ENCODE peak calls at places on chromosomes 3 and 15, in five cellular contexts. H, D, M, T and F are unnamed samples.

GRCh38 chr3:143736651-143737050 is 111.6 kb downstream of the SLC9A9 start:
- DNase-seq in H (no peak), D (no peak), M (no peak), T (no peak), F (no peak)

GRCh38 chr15:99502182-99502581 is 63.6 kb upstream of the MEF2A start:
- DNase-seq in H (no peak), D (no peak), M (no peak), T (no peak), F (no peak)

GRCh38 chr15:39498642-39499041 is 82.2 kb upstream of the THBS1 start:
- DNase-seq in H (no peak), D (no peak), M (no peak), T (no peak), F (no peak)

GRCh38 chr3:129278970-129279906 is 568 bp downstream of the HMCES start:
- DNase-seq in H (peak), D (peak), M (peak), T (peak), F (peak)

GRCh38 chr15:60704129-60704528 is 225.2 kb upstream of the ICE2 start:
- DNase-seq in H (no peak), D (no peak), M (peak), T (no peak), F (no peak)

GRCh38 chr3:174874258-174874657 is 15.1 kb downstream of the NAALADL2 start:
- DNase-seq in H (no peak), D (no peak), M (no peak), T (no peak), F (no peak)

GRCh38 chr15:60137711-60138396 is 133.7 kb downstream of the FOXB1 start:
- DNase-seq in H (no peak), D (no peak), M (no peak), T (no peak), F (no peak)

GRCh38 chr15:45534821-45535220 is 12.3 kb upstream of the SLC30A4 start:
- DNase-seq in H (no peak), D (no peak), M (no peak), T (no peak), F (no peak)

GRCh38 chr3:38005076-38006020 is 14.8 kb downstream of the VILL start:
- DNase-seq in H (no peak), D (no peak), M (peak), T (no peak), F (no peak)

GRCh38 chr3:36192901-36193300 is 187.4 kb upstream of the STAC start:
- DNase-seq in H (no peak), D (no peak), M (no peak), T (no peak), F (no peak)

GRCh38 chr3:11335056-11335608 is 62.9 kb downstream of the ATG7 start:
- DNase-seq in H (no peak), D (peak), M (no peak), T (peak), F (no peak)

GRCh38 chr15:100226107-100226506 is 115.7 kb downstream of the ADAMTS17 start:
- DNase-seq in H (no peak), D (no peak), M (no peak), T (no peak), F (no peak)

GRCh38 chr3:123750659-123751420 is 133.3 kb downstream of the MYLK start:
- DNase-seq in H (no peak), D (no peak), M (no peak), T (no peak), F (no peak)

GRCh38 chr3:187016639-187017345 is 86.5 kb downstream of the ST6GAL1 start:
- DNase-seq in H (no peak), D (no peak), M (no peak), T (peak), F (no peak)

GRCh38 chr3:118543823-118544222 is 490.8 kb downstream of the IGSF11 start:
- DNase-seq in H (no peak), D (no peak), M (no peak), T (no peak), F (no peak)

GRCh38 chr3:171801738-171802600 is 8.3 kb downstream of the PLD1 start:
- DNase-seq in H (no peak), D (no peak), M (no peak), T (no peak), F (no peak)

GRCh38 chr3:193870376-193871092 is 265.4 kb upstream of the HES1 start:
- DNase-seq in H (peak), D (no peak), M (no peak), T (no peak), F (no peak)

GRCh38 chr3:149415484-149415883 is 38.0 kb upstream of the TM4SF1 start:
- DNase-seq in H (no peak), D (no peak), M (no peak), T (no peak), F (no peak)

GRCh38 chr15:63506537-63507035 is 2.2 kb downstream of the USP3 start:
- DNase-seq in H (no peak), D (no peak), M (no peak), T (peak), F (no peak)

GRCh38 chr3:38623539-38623938 is 25.9 kb downstream of the SCN5A start:
- DNase-seq in H (no peak), D (peak), M (no peak), T (no peak), F (no peak)

GRCh38 chr3:179701176-179701827 is 48.5 kb downstream of the USP13 start:
- DNase-seq in H (no peak), D (no peak), M (no peak), T (no peak), F (no peak)

GRCh38 chr3:14540209-14540575 is at the start of gene GRIP2:
- DNase-seq in H (no peak), D (no peak), M (no peak), T (no peak), F (no peak)

GRCh38 chr15:72198410-72199270 is 1.1 kb upstream of the GRAMD2A start:
- DNase-seq in H (peak), D (no peak), M (no peak), T (no peak), F (no peak)

GRCh38 chr3:122080188-122080587 is 25.0 kb downstream of the CD86 start:
- DNase-seq in H (no peak), D (no peak), M (no peak), T (no peak), F (no peak)

GRCh38 chr3:25455316-25456232 is 27.5 kb downstream of the RARB start:
- DNase-seq in H (no peak), D (no peak), M (no peak), T (no peak), F (peak)

GRCh38 chr3:144524531-144524930 is 552.9 kb downstream of the DIPK2A start:
- DNase-seq in H (no peak), D (no peak), M (no peak), T (no peak), F (no peak)

GRCh38 chr3:169362261-169362660 is 301.3 kb downstream of the MECOM start:
- DNase-seq in H (no peak), D (peak), M (peak), T (no peak), F (no peak)

GRCh38 chr3:180808823-180809575 is 103.5 kb upstream of the FXR1 start:
- DNase-seq in H (no peak), D (no peak), M (no peak), T (no peak), F (no peak)

GRCh38 chr15:79872358-79873017 is 24.3 kb downstream of the MTHFS start:
- DNase-seq in H (no peak), D (no peak), M (no peak), T (peak), F (no peak)

GRCh38 chr3:195154793-195155535 is 116.0 kb downstream of the XXYLT1 start:
- DNase-seq in H (peak), D (peak), M (peak), T (peak), F (peak)
- TF ChIP-seq POLR2A in H (no peak), D (no peak), M (no peak), T (no peak), F (no peak)

DNA sequence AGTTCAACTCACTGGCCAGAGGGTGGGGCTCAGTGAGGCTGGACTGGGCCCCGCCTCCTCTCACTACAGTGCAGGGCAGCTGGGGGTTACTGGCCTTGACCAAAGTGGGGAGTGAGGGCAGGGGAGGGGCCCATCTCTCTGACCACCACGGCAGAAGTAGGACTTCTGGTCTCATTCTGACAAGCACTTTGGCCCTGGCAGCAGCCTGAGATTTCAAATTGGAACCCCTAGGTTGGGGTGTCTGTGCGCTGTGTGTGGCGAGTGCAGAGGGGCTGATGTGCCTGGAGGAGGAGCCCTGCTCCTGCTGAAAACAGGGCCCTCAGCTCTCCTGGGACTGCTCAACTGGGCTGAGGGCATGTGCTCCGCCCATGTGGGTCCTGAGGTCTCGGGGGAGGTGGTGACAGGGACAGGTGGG is 60.3 kb upstream of the RPL32 start:
- DNase-seq in H (no peak), D (peak), M (no peak), T (peak), F (no peak)
- TF ChIP-seq CTCF in H (no peak), D (peak), M (no peak), T (peak), F (no peak)

GRCh38 chr15:30991301-30992072 is at the start of gene MTMR10:
- DNase-seq in H (peak), D (peak), M (peak), T (peak), F (peak)
- TF ChIP-seq POLR2A in H (peak), D (peak), M (peak), T (peak), F (peak)

DNA sequence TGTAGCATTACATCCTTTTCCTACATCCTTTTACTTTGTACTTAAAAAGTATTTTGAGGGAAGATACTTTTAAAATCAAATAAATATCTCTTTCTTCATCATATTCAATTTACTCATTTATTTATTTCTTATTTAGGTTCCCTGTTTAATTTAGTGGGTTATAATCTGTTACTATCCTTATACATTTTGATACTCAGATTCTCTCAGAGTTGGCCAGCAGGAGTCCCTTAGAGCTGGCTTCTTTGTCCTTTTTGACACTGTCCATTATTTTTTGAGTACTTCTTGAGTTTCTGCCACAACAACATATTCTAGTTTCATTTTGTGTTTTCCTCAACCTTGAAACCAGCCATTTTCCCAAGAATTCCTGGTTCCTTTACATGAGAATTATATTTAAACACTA is 111.6 kb upstream of the DCBLD2 start:
- DNase-seq in H (no peak), D (no peak), M (no peak), T (no peak), F (no peak)
- TF ChIP-seq CTCF in H (no peak), D (no peak), M (no peak), T (no peak), F (no peak)

DNA sequence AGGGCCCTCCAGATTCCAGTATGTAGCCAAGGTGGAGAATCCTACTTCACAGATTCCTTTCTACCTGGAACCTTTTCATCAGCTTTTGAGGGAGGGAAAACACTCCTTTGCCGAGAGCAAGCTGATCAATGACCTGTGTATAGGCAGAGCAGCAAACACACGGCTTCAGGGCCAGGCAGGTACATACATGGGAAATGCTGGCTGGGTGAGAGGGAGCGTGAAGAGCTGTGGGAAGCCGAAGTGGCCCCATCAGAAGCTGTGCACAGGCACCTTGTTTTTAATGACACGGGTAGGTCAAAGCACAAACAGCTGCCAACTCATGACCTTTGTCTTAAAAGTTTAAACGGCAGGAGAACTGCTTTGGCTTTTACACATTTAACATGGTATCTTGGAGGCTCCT is 25.3 kb downstream of the STARD5 start:
- DNase-seq in H (peak), D (no peak), M (no peak), T (no peak), F (no peak)
- TF ChIP-seq POLR2A in H (no peak), D (no peak), M (no peak), T (no peak), F (no peak)

DNA sequence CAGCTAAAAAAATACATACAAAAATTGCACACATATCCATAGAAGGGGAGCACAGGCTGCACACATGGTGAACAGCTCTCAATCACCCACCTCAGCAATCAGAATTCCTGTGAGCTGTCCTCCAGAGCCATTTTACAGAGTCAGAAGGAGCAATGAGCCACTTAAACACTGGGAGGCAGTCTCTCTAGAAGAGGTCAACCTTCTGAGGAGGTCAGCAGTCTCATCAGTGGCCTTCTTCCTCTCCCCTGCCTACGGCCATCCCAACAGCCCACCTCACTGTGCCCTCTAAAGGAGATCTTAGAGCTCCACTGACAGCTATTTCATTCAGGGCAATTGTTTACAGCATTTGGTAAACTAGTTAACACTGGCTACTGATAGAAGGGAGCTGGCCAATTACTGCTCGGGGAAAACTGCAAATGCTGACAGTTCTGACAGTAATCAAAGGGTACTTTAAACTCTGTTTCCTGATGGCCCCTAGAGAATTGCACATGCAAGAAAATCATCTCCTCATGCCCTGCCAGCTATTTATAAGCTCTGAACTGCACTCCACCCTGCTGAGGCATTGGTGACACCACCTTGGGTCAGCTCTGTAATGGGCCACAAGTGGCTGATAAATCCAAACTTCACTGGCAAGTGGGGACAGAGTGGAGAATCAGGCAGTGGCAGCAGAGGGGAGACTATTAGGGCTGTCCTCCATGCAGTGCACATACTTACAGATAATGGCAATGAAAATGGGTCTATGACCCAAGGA is 42.1 kb upstream of the TSPAN3 start:
- DNase-seq in H (peak), D (no peak), M (peak), T (no peak), F (no peak)
- TF ChIP-seq CTCF in H (no peak), D (no peak), M (no peak), T (peak), F (no peak)

GRCh38 chr15:33068007-33068441 is 126.5 kb downstream of the FMN1 start:
- DNase-seq in H (peak), D (no peak), M (peak), T (peak), F (no peak)
- TF ChIP-seq POLR2A in H (no peak), D (no peak), M (peak), T (no peak), F (no peak)

GRCh38 chr3:106341090-106341489 is 472.3 kb upstream of the CBLB start:
- DNase-seq in H (no peak), D (no peak), M (no peak), T (no peak), F (no peak)
- TF ChIP-seq CTCF in H (no peak), D (no peak), M (no peak), T (no peak), F (no peak)